ENCODE peak calls at places on chromosomes 7 and 10, in five cellular contexts. One of them, this sample, is unnamed.

GRCh38 chr10:103828587-103829186 is 26.7 kb downstream of the SH3PXD2A start:
- DNase-seq in adrenal gland: no peak
- DNase-seq in body of pancreas: no peak
- DNase-seq in endodermal cell: no peak
- DNase-seq in spleen: peak
- DNase-seq in this sample: no peak

GRCh38 chr10:132418520-132419416 is 21.8 kb downstream of the PWWP2B start:
- DNase-seq in adrenal gland: peak
- DNase-seq in body of pancreas: peak
- DNase-seq in endodermal cell: peak
- DNase-seq in spleen: peak
- DNase-seq in this sample: no peak

GRCh38 chr10:123942114-123942513 is 50.5 kb upstream of the CPXM2 start:
- DNase-seq in adrenal gland: no peak
- DNase-seq in body of pancreas: no peak
- DNase-seq in endodermal cell: no peak
- DNase-seq in spleen: no peak
- DNase-seq in this sample: no peak

GRCh38 chr7:101870361-101871062 is 53.1 kb downstream of the CUX1 start:
- DNase-seq in adrenal gland: no peak
- DNase-seq in body of pancreas: no peak
- DNase-seq in endodermal cell: peak
- DNase-seq in spleen: no peak
- DNase-seq in this sample: no peak

GRCh38 chr10:14673189-14673947 is 101.3 kb downstream of the FAM107B start:
- DNase-seq in adrenal gland: no peak
- DNase-seq in body of pancreas: no peak
- DNase-seq in endodermal cell: no peak
- DNase-seq in spleen: no peak
- DNase-seq in this sample: peak

GRCh38 chr10:48273741-48274140 is 755 bp downstream of the FRMPD2 start:
- DNase-seq in adrenal gland: no peak
- DNase-seq in body of pancreas: no peak
- DNase-seq in endodermal cell: no peak
- DNase-seq in spleen: no peak
- DNase-seq in this sample: no peak

GRCh38 chr10:74977913-74978847 is 133.3 kb upstream of the SAMD8 start:
- DNase-seq in adrenal gland: no peak
- DNase-seq in body of pancreas: no peak
- DNase-seq in endodermal cell: no peak
- DNase-seq in spleen: no peak
- DNase-seq in this sample: no peak

GRCh38 chr10:88687853-88688467 is 18.1 kb upstream of the LIPK start:
- DNase-seq in adrenal gland: no peak
- DNase-seq in body of pancreas: no peak
- DNase-seq in endodermal cell: no peak
- DNase-seq in spleen: no peak
- DNase-seq in this sample: peak

GRCh38 chr10:28681345-28681763 is 4.0 kb downstream of the BAMBI start:
- DNase-seq in adrenal gland: peak
- DNase-seq in body of pancreas: no peak
- DNase-seq in endodermal cell: no peak
- DNase-seq in spleen: no peak
- DNase-seq in this sample: no peak

GRCh38 chr10:3622427-3622826 is 162.6 kb downstream of the KLF6 start:
- DNase-seq in adrenal gland: no peak
- DNase-seq in body of pancreas: no peak
- DNase-seq in endodermal cell: no peak
- DNase-seq in spleen: no peak
- DNase-seq in this sample: no peak

GRCh38 chr10:34922138-34922537 is 107.0 kb upstream of the PARD3 start:
- DNase-seq in adrenal gland: no peak
- DNase-seq in body of pancreas: no peak
- DNase-seq in endodermal cell: no peak
- DNase-seq in spleen: no peak
- DNase-seq in this sample: peak

GRCh38 chr7:17526621-17527020 is 228.2 kb downstream of the AHR start:
- DNase-seq in adrenal gland: no peak
- DNase-seq in body of pancreas: no peak
- DNase-seq in endodermal cell: no peak
- DNase-seq in spleen: no peak
- DNase-seq in this sample: no peak

GRCh38 chr10:110138197-110138812 is 69.1 kb upstream of the MXI1 start:
- DNase-seq in adrenal gland: no peak
- DNase-seq in body of pancreas: no peak
- DNase-seq in endodermal cell: no peak
- DNase-seq in spleen: no peak
- DNase-seq in this sample: peak

GRCh38 chr7:41656357-41656756 is 46.5 kb downstream of the INHBA start:
- DNase-seq in adrenal gland: no peak
- DNase-seq in body of pancreas: no peak
- DNase-seq in endodermal cell: no peak
- DNase-seq in spleen: no peak
- DNase-seq in this sample: peak

GRCh38 chr7:91357929-91358328 is 93.7 kb downstream of the FZD1 start:
- DNase-seq in adrenal gland: no peak
- DNase-seq in body of pancreas: no peak
- DNase-seq in endodermal cell: no peak
- DNase-seq in spleen: no peak
- DNase-seq in this sample: peak

GRCh38 chr10:91838199-91838598 is 40.0 kb downstream of the TNKS2 start:
- DNase-seq in adrenal gland: no peak
- DNase-seq in body of pancreas: no peak
- DNase-seq in endodermal cell: no peak
- DNase-seq in spleen: no peak
- DNase-seq in this sample: no peak

DNA sequence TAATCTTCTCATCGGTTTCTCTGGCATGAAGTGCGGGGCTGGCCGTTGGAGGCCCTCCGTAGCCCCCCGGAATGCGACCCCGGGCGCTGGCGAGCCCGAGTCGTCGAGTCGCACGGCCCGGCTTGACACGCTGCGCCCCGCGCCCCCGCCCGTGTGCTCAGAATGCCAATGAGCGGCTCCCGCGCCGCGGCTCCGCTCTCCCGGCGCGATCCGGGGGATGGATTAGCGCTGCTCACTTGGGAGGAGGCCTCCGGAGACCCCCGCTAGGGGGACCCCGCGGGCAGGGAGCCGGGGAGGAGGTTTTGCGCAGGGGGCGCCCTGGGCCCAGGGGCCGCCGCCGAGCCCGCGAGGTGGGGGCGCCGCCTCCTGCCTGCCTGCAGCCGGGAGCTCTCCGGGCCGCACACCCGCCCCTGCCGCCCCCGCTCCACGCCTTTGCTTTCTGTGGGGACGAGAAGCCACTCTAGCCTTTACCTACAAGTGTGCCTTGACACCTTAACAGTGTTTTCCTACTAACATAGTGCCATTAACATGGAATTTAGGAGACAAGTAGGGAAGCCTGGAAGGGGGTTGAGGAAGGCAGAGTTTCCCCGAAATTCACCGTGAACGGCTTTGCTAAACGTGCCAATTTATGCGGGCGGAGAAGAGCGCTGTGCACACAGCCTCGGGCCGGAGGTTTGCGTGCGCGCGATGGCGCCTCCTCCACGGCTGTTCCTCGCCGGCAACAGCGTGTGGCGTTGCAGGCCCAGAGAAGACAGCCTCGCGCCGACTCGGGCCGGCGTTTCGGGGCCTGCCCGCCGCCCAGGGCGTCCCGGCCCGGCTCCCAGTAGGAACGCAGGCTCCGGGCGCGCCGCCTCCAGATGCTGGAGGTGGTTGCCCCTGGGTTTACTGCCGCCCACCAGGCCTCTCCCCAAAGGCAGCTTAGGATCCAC is 7.1 kb downstream of the SHH start:
- DNase-seq in adrenal gland: no peak
- DNase-seq in body of pancreas: peak
- DNase-seq in endodermal cell: peak
- DNase-seq in spleen: peak
- DNase-seq in this sample: peak
- TF ChIP-seq CTCF in adrenal gland: no peak
- TF ChIP-seq CTCF in body of pancreas: peak
- TF ChIP-seq CTCF in endodermal cell: peak
- TF ChIP-seq CTCF in spleen: peak
- TF ChIP-seq CTCF in this sample: peak

GRCh38 chr7:122310119-122311021 is 5.8 kb upstream of the FEZF1 start:
- DNase-seq in adrenal gland: no peak
- DNase-seq in body of pancreas: no peak
- DNase-seq in endodermal cell: peak
- DNase-seq in spleen: no peak
- DNase-seq in this sample: no peak
- H3K4me3 ChIP-seq in adrenal gland: peak
- H3K4me3 ChIP-seq in body of pancreas: peak
- H3K4me3 ChIP-seq in endodermal cell: peak
- H3K4me3 ChIP-seq in spleen: peak
- H3K4me3 ChIP-seq in this sample: no peak

DNA sequence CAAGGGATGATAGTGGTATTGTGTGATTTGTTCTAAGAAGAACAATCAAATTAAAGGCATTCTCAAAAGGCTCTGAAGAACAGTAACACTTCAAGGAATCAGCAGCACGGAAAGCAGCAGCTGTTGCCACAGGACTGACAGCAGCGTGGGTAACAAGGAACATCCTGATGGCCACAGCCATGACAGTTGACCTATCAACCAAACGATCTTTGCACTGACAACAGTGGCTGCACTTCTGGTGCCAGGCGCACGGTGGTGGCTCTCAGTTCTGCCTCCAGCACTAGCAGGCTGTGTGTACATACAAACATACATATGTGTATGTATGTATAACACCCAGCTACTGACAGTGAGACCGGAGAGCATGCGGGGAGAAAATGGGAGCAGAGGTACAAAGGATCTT is 114.2 kb downstream of the ZFAND4 start:
- DNase-seq in adrenal gland: no peak
- DNase-seq in body of pancreas: no peak
- DNase-seq in endodermal cell: no peak
- DNase-seq in spleen: no peak
- DNase-seq in this sample: no peak
- TF ChIP-seq CTCF in adrenal gland: no peak
- TF ChIP-seq CTCF in body of pancreas: no peak
- TF ChIP-seq CTCF in endodermal cell: no peak
- TF ChIP-seq CTCF in spleen: no peak
- TF ChIP-seq CTCF in this sample: no peak

GRCh38 chr7:5634107-5634950 is 147.1 kb downstream of the RNF216 start:
- DNase-seq in adrenal gland: peak
- DNase-seq in body of pancreas: no peak
- DNase-seq in endodermal cell: peak
- DNase-seq in spleen: peak
- DNase-seq in this sample: peak
- H3K4me3 ChIP-seq in adrenal gland: no peak
- H3K4me3 ChIP-seq in body of pancreas: no peak
- H3K4me3 ChIP-seq in endodermal cell: no peak
- H3K4me3 ChIP-seq in spleen: no peak
- H3K4me3 ChIP-seq in this sample: peak

GRCh38 chr7:128939861-128940410 is 2.2 kb downstream of the IRF5 start:
- DNase-seq in adrenal gland: no peak
- DNase-seq in body of pancreas: no peak
- DNase-seq in endodermal cell: no peak
- DNase-seq in spleen: peak
- DNase-seq in this sample: no peak
- TF ChIP-seq CTCF in adrenal gland: no peak
- TF ChIP-seq CTCF in body of pancreas: no peak
- TF ChIP-seq CTCF in endodermal cell: no peak
- TF ChIP-seq CTCF in spleen: no peak
- TF ChIP-seq CTCF in this sample: no peak

This sample was measured in fibroblast of mammary gland.